ENCODE peak calls at places on chromosomes 16 and 17, in eight cellular contexts. R, W, Q, I, Z, J, F and S are unnamed samples. For H4K20me1, the result is how much of the 10 kb centered on the place peaks cover.

GRCh38 chr16:4109250-4109736 is 6.9 kb downstream of the ADCY9 start:
- DNase-seq in J (no peak), W (no peak), F (no peak), Q (no peak), R (no peak), Z (no peak), I (no peak), S (no peak)

GRCh38 chr17:4950075-4950756 is 703 bp upstream of the ENO3 start:
- DNase-seq in Z (peak), F (peak), R (peak), I (peak), W (no peak), Q (peak), J (no peak), S (peak)

GRCh38 chr16:49932943-49933342 is 77.0 kb upstream of the ZNF423 start:
- DNase-seq in J (no peak), I (no peak), R (peak), Z (no peak), W (no peak), Q (no peak), F (no peak), S (no peak)

GRCh38 chr16:29810699-29811169 is 1.3 kb upstream of the PRRT2 start:
- DNase-seq in W (no peak), F (peak), I (no peak), Z (no peak), R (no peak), Q (peak), J (no peak), S (peak)

GRCh38 chr16:56797861-56798260 is 67.1 kb upstream of the SLC12A3 start:
- DNase-seq in Z (no peak), W (no peak), R (no peak), F (no peak), Q (no peak), J (no peak), I (no peak), S (no peak)

GRCh38 chr17:2025622-2026309 is 632 bp upstream of the RTN4RL1 start:
- DNase-seq in W (no peak), Z (no peak), J (no peak), R (peak), F (peak), I (no peak), Q (peak), S (peak)

GRCh38 chr17:49165143-49165542 is 32.6 kb downstream of the B4GALNT2 start:
- DNase-seq in I (no peak), J (no peak), W (no peak), Q (no peak), F (no peak), R (no peak), Z (no peak), S (no peak)

GRCh38 chr16:53782148-53782547 is 78.2 kb downstream of the FTO start:
- DNase-seq in R (peak), F (no peak), W (no peak), Z (no peak), I (no peak), Q (no peak), J (no peak), S (no peak)

GRCh38 chr16:48627148-48627547 is 17.2 kb upstream of the N4BP1 start:
- DNase-seq in R (no peak), Q (no peak), W (no peak), I (no peak), Z (no peak), J (no peak), F (peak), S (no peak)

GRCh38 chr17:73748521-73748920 is 104.3 kb upstream of the SDK2 start:
- DNase-seq in W (no peak), R (no peak), J (no peak), Z (no peak), Q (no peak), F (no peak), I (no peak), S (no peak)

GRCh38 chr17:36592711-36593321 is 1.1 kb downstream of the DHRS11 start:
- DNase-seq in W (no peak), Q (no peak), I (no peak), Z (no peak), R (no peak), F (no peak), J (no peak), S (peak)

GRCh38 chr17:45437461-45438283 is 5.0 kb upstream of the ARHGAP27 start:
- DNase-seq in I (no peak), Q (no peak), R (no peak), W (no peak), Z (no peak), J (no peak), F (no peak), S (no peak)

GRCh38 chr16:75996491-75996890 is 270.2 kb upstream of the CPHXL start:
- DNase-seq in R (no peak), Z (no peak), J (no peak), I (peak), W (no peak), Q (no peak), F (no peak), S (no peak)

GRCh38 chr16:89862732-89863131 is 10.7 kb upstream of the TCF25 start:
- DNase-seq in Q (no peak), J (no peak), W (no peak), Z (no peak), I (no peak), R (no peak), F (no peak), S (no peak)

GRCh38 chr17:65545708-65546523 is 15.5 kb downstream of the AXIN2 start:
- DNase-seq in Q (peak), Z (no peak), F (no peak), R (no peak), W (no peak), I (no peak), J (no peak), S (no peak)
- H4K20me1 ChIP-seq in Q (under half), Z (under half), F (under half), R (under half), W (under half), I (under half), J (under half), S (under half)

GRCh38 chr17:19000531-19001011 is 4.0 kb downstream of the FAM83G start:
- DNase-seq in I (no peak), R (peak), J (no peak), W (no peak), F (no peak), Q (peak), Z (no peak), S (no peak)
- H4K20me1 ChIP-seq in I (under half), R (under half), J (under half), W (under half), F (under half), Q (under half), Z (under half), S (under half)

GRCh38 chr16:17370233-17371013 is 100.3 kb downstream of the XYLT1 start:
- DNase-seq in J (no peak), R (no peak), I (no peak), Q (no peak), Z (peak), W (no peak), F (no peak), S (no peak)
- H4K20me1 ChIP-seq in J (under half), R (under half), I (under half), Q (half or more), Z (under half), W (under half), F (under half), S (under half)

GRCh38 chr16:27544671-27545070 is 5.0 kb downstream of the GTF3C1 start:
- DNase-seq in R (no peak), F (no peak), Q (no peak), Z (no peak), J (no peak), W (no peak), I (no peak), S (no peak)
- H4K20me1 ChIP-seq in R (under half), F (under half), Q (under half), Z (under half), J (under half), W (under half), I (under half), S (under half)

DNA sequence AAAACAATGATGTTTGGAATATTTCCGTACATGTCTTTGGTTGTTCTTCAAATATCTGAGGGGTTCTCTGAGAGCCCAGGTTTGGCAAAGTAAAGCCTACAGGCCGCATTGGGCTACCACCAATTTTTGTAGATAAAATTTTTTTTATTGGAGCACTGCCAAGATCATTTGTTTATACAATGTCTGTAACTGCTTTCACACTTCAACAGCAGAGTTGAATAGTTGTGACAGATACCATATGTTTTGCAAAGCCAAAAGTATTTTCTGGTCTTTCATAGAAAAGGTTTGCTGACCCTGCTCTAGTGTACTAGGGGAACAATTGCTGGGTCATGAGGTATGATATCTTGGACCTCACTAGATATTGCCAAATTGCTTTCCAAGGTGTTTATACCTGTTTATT is 10.5 kb downstream of the PPM1D start:
- DNase-seq in F (no peak), W (no peak), Q (no peak), R (no peak), Z (no peak), I (no peak), J (no peak), S (no peak)
- H4K20me1 ChIP-seq in F (under half), W (under half), Q (under half), R (under half), Z (under half), I (under half), J (under half), S (under half)

DNA sequence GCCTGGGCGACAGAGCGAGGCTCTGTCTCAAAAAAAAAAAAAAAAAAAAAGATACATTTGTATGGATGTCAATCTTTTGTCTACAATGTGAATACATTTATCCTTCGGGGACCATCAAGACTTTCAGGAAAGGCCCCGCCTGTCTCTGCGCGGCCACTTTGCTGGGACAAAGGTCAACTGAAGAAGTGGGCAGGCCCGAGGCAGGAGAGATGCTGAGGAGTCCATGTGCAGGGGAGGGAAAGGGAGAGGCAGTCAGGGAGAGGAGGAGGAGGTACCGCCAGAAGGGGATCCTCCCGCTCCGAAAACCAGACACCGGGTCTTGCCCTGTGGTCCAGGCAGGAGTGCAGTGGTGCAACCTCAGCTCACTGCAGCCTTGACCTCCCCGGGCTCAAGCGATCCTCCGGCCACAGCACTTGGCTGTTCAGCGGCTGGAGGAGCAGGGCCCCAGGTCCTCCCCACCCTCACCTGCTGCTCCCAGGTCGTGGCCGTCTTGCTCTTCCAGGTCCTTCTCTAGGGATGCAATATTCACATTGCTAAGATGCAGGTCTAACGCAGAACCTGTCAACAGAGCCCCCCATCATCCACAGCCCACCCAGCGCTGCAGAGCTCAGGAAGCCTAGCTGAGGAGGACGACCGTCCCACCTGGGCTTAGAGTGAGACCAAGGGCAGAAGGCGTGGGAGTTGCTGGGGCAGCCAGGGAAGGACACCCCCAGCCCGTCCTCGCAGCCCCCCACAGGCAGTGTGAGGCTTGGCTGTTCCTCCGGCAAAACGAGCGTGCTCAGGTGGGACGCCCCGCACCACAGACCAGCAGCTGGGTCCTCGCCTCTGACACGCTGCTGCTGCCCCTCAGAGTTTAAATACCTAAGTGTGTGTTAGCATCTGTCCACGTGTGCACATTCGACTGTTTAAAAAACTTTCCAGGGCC is 19.6 kb downstream of the GNPTG start:
- DNase-seq in F (no peak), R (no peak), I (no peak), Z (no peak), Q (no peak), W (no peak), J (no peak), S (no peak)
- H4K20me1 ChIP-seq in F (under half), R (under half), I (under half), Z (under half), Q (under half), W (under half), J (under half), S (under half)